ENCODE peak calls at places on chromosomes 12 and 14, in six cellular contexts. P, L, O, Y, N and I are unnamed samples.
A peak's percentile ranks its signal among the peaks of the same experiment; 100 is the strongest.

GRCh38 chr14:36361210-36361853 is 40.9 kb upstream of the MBIP start:
- DNase-seq in P (no peak), L (no peak), O (no peak), Y (no peak), N (no peak), I (no peak)

GRCh38 chr14:98958048-98959031 is 313.7 kb downstream of the BCL11B start:
- DNase-seq in O (no peak), L (no peak), P (no peak), Y (no peak), N (no peak), I (no peak)

GRCh38 chr12:48072266-48072665 is 33.6 kb downstream of the SENP1 start:
- DNase-seq in N (no peak), O (no peak), P (no peak), Y (no peak), L (no peak), I (no peak)

GRCh38 chr12:7934153-7934552 is 1.8 kb downstream of the SLC2A3 start:
- DNase-seq in Y (no peak), P (no peak), O (no peak), L (no peak), N (no peak), I (no peak)

GRCh38 chr12:110921262-110921661 is 883 bp upstream of the MYL2 start:
- DNase-seq in O (no peak), P (no peak), N (no peak), Y (no peak), L (no peak), I (no peak)

GRCh38 chr12:3342051-3342450 is 149.0 kb upstream of the PRMT8 start:
- DNase-seq in O (no peak), Y (no peak), N (no peak), L (no peak), P (no peak), I (no peak)

GRCh38 chr12:108390495-108391203 is 51.5 kb upstream of the CMKLR1 start:
- DNase-seq in N (no peak), O (no peak), P (no peak), L (no peak), Y (no peak), I (no peak)

GRCh38 chr12:119227292-119227691 is 48.6 kb downstream of the HSPB8 start:
- DNase-seq in P (no peak), O (no peak), L (no peak), N (no peak), Y (no peak), I (no peak)

GRCh38 chr14:38704220-38704619 is 398.8 kb downstream of the SEC23A start:
- DNase-seq in N (no peak), L (no peak), P (no peak), Y (no peak), O (no peak), I (no peak)

DNA sequence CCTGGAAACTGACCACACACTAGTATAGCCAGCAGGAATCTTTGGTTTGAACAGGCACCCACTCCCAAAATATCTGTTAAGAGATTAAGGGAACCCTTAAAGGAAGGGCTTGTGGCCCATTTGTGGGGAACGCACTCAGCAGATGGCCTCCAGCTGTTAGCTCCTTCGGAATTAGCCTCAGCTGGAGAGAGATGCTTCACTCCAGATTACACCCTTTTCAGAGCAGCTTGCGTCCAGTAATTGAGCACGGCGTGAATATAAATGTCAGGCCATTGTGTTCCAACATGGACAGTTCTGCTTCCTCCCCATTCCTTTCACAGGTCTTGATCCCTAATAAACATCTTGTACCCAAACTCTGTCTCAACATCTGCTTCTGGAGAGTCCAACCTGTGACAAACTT is 397.8 kb downstream of the SEC23A start:
- DNase-seq in O (no peak), L (no peak), Y (no peak), P (no peak), N (no peak), I (no peak)
- H3K36me3 ChIP-seq in O (no peaks in the 10 kb centered on the region), L (no peaks in the 10 kb centered on the region), Y (no peaks in the 10 kb centered on the region), P (no peaks in the 10 kb centered on the region), N (no peaks in the 10 kb centered on the region), I (no peaks in the 10 kb centered on the region)

GRCh38 chr12:78966062-78966461 is 101.5 kb downstream of the SYT1 start:
- DNase-seq in O (no peak), L (no peak), N (no peak), P (no peak), Y (no peak), I (no peak)
- H3K36me3 ChIP-seq in O (no peaks in the 10 kb centered on the region), L (no peaks in the 10 kb centered on the region), N (no peaks in the 10 kb centered on the region), P (no peaks in the 10 kb centered on the region), Y (no peaks in the 10 kb centered on the region), I (no peaks in the 10 kb centered on the region)

GRCh38 chr12:131720921-131721320 is 10.0 kb downstream of the SFSWAP start:
- DNase-seq in N (no peak), O (no peak), P (no peak), Y (no peak), L (no peak), I (no peak)
- H3K36me3 ChIP-seq in N (peaks cover 81% of the 10 kb centered on the region), O (no peaks in the 10 kb centered on the region), P (peaks cover 85% of the 10 kb centered on the region), Y (peaks cover 11% of the 10 kb centered on the region), L (peaks cover 17% of the 10 kb centered on the region), I (peaks cover 47% of the 10 kb centered on the region)

GRCh38 chr12:122610911-122611310 is 83.9 kb downstream of the KNTC1 start:
- DNase-seq in N (no peak), L (no peak), Y (no peak), O (no peak), P (no peak), I (no peak)

GRCh38 chr12:122615780-122616179 is 87.4 kb downstream of the HCAR2 start:
- DNase-seq in Y (no peak), P (no peak), O (no peak), N (no peak), L (no peak), I (no peak)

GRCh38 chr12:122609696-122610095 is 82.6 kb downstream of the KNTC1 start:
- DNase-seq in Y (no peak), O (no peak), N (no peak), P (no peak), L (no peak), I (no peak)

GRCh38 chr12:122614839-122615238 is 87.8 kb downstream of the KNTC1 start:
- DNase-seq in O (no peak), L (no peak), N (no peak), Y (no peak), P (no peak), I (no peak)
- H3K36me3 ChIP-seq in O (no peaks in the 10 kb centered on the region), L (peaks cover 2% of the 10 kb centered on the region), N (no peaks in the 10 kb centered on the region), Y (peaks cover 14% of the 10 kb centered on the region), P (no peaks in the 10 kb centered on the region), I (peaks cover 5% of the 10 kb centered on the region)

GRCh38 chr12:109914461-109914860 is 14.4 kb downstream of the TCHP start:
- DNase-seq in N (no peak), P (no peak), Y (no peak), O (no peak), L (no peak), I (no peak)
- H3K36me3 ChIP-seq in N (peaks cover 65% of the 10 kb centered on the region), P (peaks cover 91% of the 10 kb centered on the region), Y (peaks cover 12% of the 10 kb centered on the region), O (no peaks in the 10 kb centered on the region), L (peaks cover 20% of the 10 kb centered on the region), I (peaks cover 45% of the 10 kb centered on the region)

GRCh38 chr12:57150400-57150799 is 3.0 kb upstream of the LRP1-AS start:
- DNase-seq in N (no peak), L (no peak), P (no peak), Y (no peak), O (no peak), I (no peak)

GRCh38 chr12:57146925-57147640 is at the start of gene LRP1-AS:
- DNase-seq in P (no peak), O (no peak), N (no peak), Y (no peak), L (peak; percentile 96), I (no peak)

GRCh38 chr12:57149309-57149900 is 2.0 kb upstream of the LRP1-AS start:
- DNase-seq in N (no peak), O (peak; percentile 73), L (peak; percentile 47), P (peak; percentile 94), Y (no peak), I (no peak)

GRCh38 chr12:57147641-57147944 is 174 bp upstream of the LRP1-AS start:
- DNase-seq in N (no peak), O (no peak), Y (no peak), L (no peak), P (no peak), I (no peak)

GRCh38 chr12:57148469-57149308 is 1.3 kb upstream of the LRP1-AS start:
- DNase-seq in P (peak; percentile 90), N (no peak), O (peak; percentile 67), Y (no peak), L (peak; percentile 75), I (no peak)
- H3K36me3 ChIP-seq in P (peaks cover 48% of the 10 kb centered on the region), N (no peaks in the 10 kb centered on the region), O (no peaks in the 10 kb centered on the region), Y (no peaks in the 10 kb centered on the region), L (no peaks in the 10 kb centered on the region), I (peaks cover 18% of the 10 kb centered on the region)

DNA sequence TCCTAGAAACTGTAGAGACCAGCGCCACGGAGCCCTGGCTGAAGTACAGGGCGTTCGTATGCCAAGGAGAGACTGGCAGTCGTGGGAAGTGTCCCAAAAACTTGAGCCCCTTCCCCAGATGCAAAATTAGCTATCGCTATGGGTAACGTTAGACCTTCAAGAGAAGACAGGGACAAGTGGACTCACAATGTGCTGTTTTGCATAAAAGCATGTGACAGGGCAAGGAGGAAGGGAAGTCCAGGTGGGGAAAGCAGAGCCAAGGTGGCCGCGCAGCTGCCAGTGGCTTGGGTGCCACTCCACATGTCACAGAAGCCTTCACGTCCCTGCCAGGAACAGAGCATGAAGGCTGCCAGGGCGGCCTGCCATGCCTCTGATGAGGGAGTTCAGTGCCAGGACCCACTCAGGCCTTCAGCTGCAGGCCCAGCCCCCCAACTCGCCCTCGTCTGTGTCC is 61.2 kb upstream of the DYNC1H1 start:
- DNase-seq in L (no peak), O (no peak), N (no peak), Y (no peak), P (no peak), I (no peak)
- H3K36me3 ChIP-seq in L (peaks cover 26% of the 10 kb centered on the region), O (no peaks in the 10 kb centered on the region), N (peaks cover 98% of the 10 kb centered on the region), Y (peaks cover 24% of the 10 kb centered on the region), P (peaks cover 93% of the 10 kb centered on the region), I (peaks cover 68% of the 10 kb centered on the region)